ENCODE peak calls at places on chromosomes 2 and 18, in five cellular contexts. One of them, this sample, is unnamed.

GRCh38 chr2:237421542-237422047 is 7.6 kb upstream of the COL6A3 start:
- DNase-seq in GM12865: peak; percentile 78
- DNase-seq in kidney tubule cell: peak; percentile 78
- DNase-seq in tibial nerve: peak; percentile 66
- DNase-seq in germinal center: peak; percentile 66
- DNase-seq in this sample: no peak

GRCh38 chr18:78531637-78532036 is 448.0 kb upstream of the SALL3 start:
- DNase-seq in GM12865: no peak
- DNase-seq in kidney tubule cell: no peak
- DNase-seq in tibial nerve: no peak
- DNase-seq in germinal center: no peak
- DNase-seq in this sample: no peak

GRCh38 chr2:164771897-164772296 is 69.7 kb downstream of the COBLL1 start:
- DNase-seq in GM12865: no peak
- DNase-seq in kidney tubule cell: no peak
- DNase-seq in tibial nerve: no peak
- DNase-seq in germinal center: no peak
- DNase-seq in this sample: no peak

GRCh38 chr18:7941533-7941932 is 374.4 kb downstream of the PTPRM start:
- DNase-seq in GM12865: no peak
- DNase-seq in kidney tubule cell: peak; percentile 52
- DNase-seq in tibial nerve: no peak
- DNase-seq in germinal center: no peak
- DNase-seq in this sample: no peak

GRCh38 chr2:38380397-38381130 is 3.5 kb upstream of the ATL2 start:
- DNase-seq in GM12865: peak; percentile 18
- DNase-seq in kidney tubule cell: no peak
- DNase-seq in tibial nerve: no peak
- DNase-seq in germinal center: no peak
- DNase-seq in this sample: peak; percentile 55

GRCh38 chr2:68426885-68427579 is 40.1 kb downstream of the FBXO48 start:
- DNase-seq in GM12865: peak; percentile 79
- DNase-seq in kidney tubule cell: no peak
- DNase-seq in tibial nerve: no peak
- DNase-seq in germinal center: peak; percentile 27
- DNase-seq in this sample: peak; percentile 71

GRCh38 chr2:151886235-151886634 is 58.0 kb upstream of the ARL5A start:
- DNase-seq in GM12865: no peak
- DNase-seq in kidney tubule cell: peak; percentile 42
- DNase-seq in tibial nerve: no peak
- DNase-seq in germinal center: no peak
- DNase-seq in this sample: no peak

GRCh38 chr2:173272895-173273294 is 81.8 kb upstream of the CDCA7 start:
- DNase-seq in GM12865: no peak
- DNase-seq in kidney tubule cell: no peak
- DNase-seq in tibial nerve: no peak
- DNase-seq in germinal center: no peak
- DNase-seq in this sample: no peak

GRCh38 chr2:138237657-138238384 is 263.7 kb upstream of the SPOPL start:
- DNase-seq in GM12865: no peak
- DNase-seq in kidney tubule cell: no peak
- DNase-seq in tibial nerve: no peak
- DNase-seq in germinal center: no peak
- DNase-seq in this sample: no peak

GRCh38 chr2:227822416-227823003 is 8.9 kb downstream of the CCL20 start:
- DNase-seq in GM12865: no peak
- DNase-seq in kidney tubule cell: peak; percentile 74
- DNase-seq in tibial nerve: no peak
- DNase-seq in germinal center: no peak
- DNase-seq in this sample: no peak

GRCh38 chr2:160467086-160467485 is 26.5 kb downstream of the RBMS1 start:
- DNase-seq in GM12865: no peak
- DNase-seq in kidney tubule cell: no peak
- DNase-seq in tibial nerve: no peak
- DNase-seq in germinal center: no peak
- DNase-seq in this sample: no peak

GRCh38 chr18:74508366-74508765 is 12.2 kb downstream of the CNDP2 start:
- DNase-seq in GM12865: no peak
- DNase-seq in kidney tubule cell: no peak
- DNase-seq in tibial nerve: no peak
- DNase-seq in germinal center: no peak
- DNase-seq in this sample: no peak

GRCh38 chr2:179336782-179337534 is 72.3 kb upstream of the SESTD1 start:
- DNase-seq in GM12865: no peak
- DNase-seq in kidney tubule cell: no peak
- DNase-seq in tibial nerve: no peak
- DNase-seq in germinal center: no peak
- DNase-seq in this sample: no peak

GRCh38 chr2:149098722-149099121 is 60.2 kb downstream of the LYPD6B start:
- DNase-seq in GM12865: no peak
- DNase-seq in kidney tubule cell: peak; percentile 28
- DNase-seq in tibial nerve: no peak
- DNase-seq in germinal center: no peak
- DNase-seq in this sample: no peak

GRCh38 chr18:55405655-55406373 is 182.2 kb downstream of the TCF4 start:
- DNase-seq in GM12865: no peak
- DNase-seq in kidney tubule cell: peak; percentile 82
- DNase-seq in tibial nerve: peak; percentile 72
- DNase-seq in germinal center: no peak
- DNase-seq in this sample: no peak

GRCh38 chr2:71000780-71001591 is 6.3 kb upstream of the TEX261 start:
- DNase-seq in GM12865: peak; percentile 87
- DNase-seq in kidney tubule cell: peak; percentile 71
- DNase-seq in tibial nerve: no peak
- DNase-seq in germinal center: peak; percentile 78
- DNase-seq in this sample: peak; percentile 76

GRCh38 chr2:118668431-118669424 is 178.7 kb downstream of the EN1 start:
- DNase-seq in GM12865: no peak
- DNase-seq in kidney tubule cell: peak; percentile 76
- DNase-seq in tibial nerve: no peak
- DNase-seq in germinal center: no peak
- DNase-seq in this sample: no peak

GRCh38 chr2:175567435-175568061 is 386.0 kb upstream of the ATP5MC3 start:
- DNase-seq in GM12865: no peak
- DNase-seq in kidney tubule cell: no peak
- DNase-seq in tibial nerve: no peak
- DNase-seq in germinal center: no peak
- DNase-seq in this sample: no peak

GRCh38 chr2:186853871-186854435 is 5.0 kb upstream of the ZSWIM2 start:
- DNase-seq in GM12865: no peak
- DNase-seq in kidney tubule cell: peak; percentile 37
- DNase-seq in tibial nerve: no peak
- DNase-seq in germinal center: no peak
- DNase-seq in this sample: no peak

GRCh38 chr2:207083361-207084080 is 82.2 kb downstream of the KLF7 start:
- DNase-seq in GM12865: no peak
- DNase-seq in kidney tubule cell: no peak
- DNase-seq in tibial nerve: no peak
- DNase-seq in germinal center: no peak
- DNase-seq in this sample: no peak

GRCh38 chr2:96143231-96143847 is 1.9 kb downstream of the DUSP2 start:
- DNase-seq in GM12865: no peak
- DNase-seq in kidney tubule cell: no peak
- DNase-seq in tibial nerve: no peak
- DNase-seq in germinal center: no peak
- DNase-seq in this sample: peak; percentile 34

GRCh38 chr2:11466307-11467125 is 555 bp upstream of the E2F6 start:
- DNase-seq in GM12865: peak; percentile 46
- DNase-seq in kidney tubule cell: no peak
- DNase-seq in tibial nerve: no peak
- DNase-seq in germinal center: no peak
- DNase-seq in this sample: no peak

GRCh38 chr2:10971855-10972348 is 60.2 kb downstream of the KCNF1 start:
- DNase-seq in GM12865: no peak
- DNase-seq in kidney tubule cell: no peak
- DNase-seq in tibial nerve: no peak
- DNase-seq in germinal center: no peak
- DNase-seq in this sample: no peak

GRCh38 chr18:9148239-9148552 is 11.6 kb downstream of the ANKRD12 start:
- DNase-seq in GM12865: no peak
- DNase-seq in kidney tubule cell: no peak
- DNase-seq in tibial nerve: no peak
- DNase-seq in germinal center: no peak
- DNase-seq in this sample: no peak

GRCh38 chr2:61793389-61793836 is 60.4 kb downstream of the FAM161A start:
- DNase-seq in GM12865: peak; percentile 87
- DNase-seq in kidney tubule cell: peak; percentile 57
- DNase-seq in tibial nerve: no peak
- DNase-seq in germinal center: peak; percentile 86
- DNase-seq in this sample: peak; percentile 56

GRCh38 chr2:8193146-8193545 is 488.7 kb upstream of the ID2 start:
- DNase-seq in GM12865: no peak
- DNase-seq in kidney tubule cell: no peak
- DNase-seq in tibial nerve: no peak
- DNase-seq in germinal center: no peak
- DNase-seq in this sample: no peak

GRCh38 chr2:234935311-234935710 is 16.5 kb upstream of the SH3BP4 start:
- DNase-seq in GM12865: no peak
- DNase-seq in kidney tubule cell: no peak
- DNase-seq in tibial nerve: no peak
- DNase-seq in germinal center: no peak
- DNase-seq in this sample: no peak

GRCh38 chr2:100281521-100282438 is 40.5 kb downstream of the LONRF2 start:
- DNase-seq in GM12865: no peak
- DNase-seq in kidney tubule cell: no peak
- DNase-seq in tibial nerve: no peak
- DNase-seq in germinal center: no peak
- DNase-seq in this sample: no peak

GRCh38 chr2:237158194-237158593 is 72.5 kb downstream of the COPS8 start:
- DNase-seq in GM12865: no peak
- DNase-seq in kidney tubule cell: no peak
- DNase-seq in tibial nerve: no peak
- DNase-seq in germinal center: no peak
- DNase-seq in this sample: no peak

GRCh38 chr2:84781942-84782716 is 98.8 kb downstream of the TRABD2A start:
- DNase-seq in GM12865: peak; percentile 32
- DNase-seq in kidney tubule cell: peak; percentile 48
- DNase-seq in tibial nerve: no peak
- DNase-seq in germinal center: peak; percentile 48
- DNase-seq in this sample: no peak

GRCh38 chr2:217207387-217208010 is 347.6 kb upstream of the TNP1 start:
- DNase-seq in GM12865: no peak
- DNase-seq in kidney tubule cell: no peak
- DNase-seq in tibial nerve: no peak
- DNase-seq in germinal center: no peak
- DNase-seq in this sample: no peak

GRCh38 chr2:223086360-223086981 is 34.5 kb downstream of the KCNE4 start:
- DNase-seq in GM12865: no peak
- DNase-seq in kidney tubule cell: no peak
- DNase-seq in tibial nerve: no peak
- DNase-seq in germinal center: no peak
- DNase-seq in this sample: no peak

GRCh38 chr2:119792907-119793312 is 33.2 kb downstream of the PTPN4 start:
- DNase-seq in GM12865: no peak
- DNase-seq in kidney tubule cell: no peak
- DNase-seq in tibial nerve: no peak
- DNase-seq in germinal center: no peak
- DNase-seq in this sample: no peak

GRCh38 chr2:234858134-234858533 is 93.7 kb upstream of the SH3BP4 start:
- DNase-seq in GM12865: no peak
- DNase-seq in kidney tubule cell: no peak
- DNase-seq in tibial nerve: no peak
- DNase-seq in germinal center: no peak
- DNase-seq in this sample: no peak

GRCh38 chr2:62297642-62298010 is 101.7 kb downstream of the B3GNT2 start:
- DNase-seq in GM12865: peak; percentile 30
- DNase-seq in kidney tubule cell: no peak
- DNase-seq in tibial nerve: no peak
- DNase-seq in germinal center: no peak
- DNase-seq in this sample: no peak

GRCh38 chr18:49514577-49514976 is 27.5 kb upstream of the C18orf32 start:
- DNase-seq in GM12865: no peak
- DNase-seq in kidney tubule cell: no peak
- DNase-seq in tibial nerve: no peak
- DNase-seq in germinal center: no peak
- DNase-seq in this sample: no peak

GRCh38 chr2:2777213-2777612 is 446.1 kb upstream of the MYT1L start:
- DNase-seq in GM12865: no peak
- DNase-seq in kidney tubule cell: no peak
- DNase-seq in tibial nerve: no peak
- DNase-seq in germinal center: no peak
- DNase-seq in this sample: no peak

GRCh38 chr18:31436825-31437224 is 10.7 kb upstream of the DSG3 start:
- DNase-seq in GM12865: no peak
- DNase-seq in kidney tubule cell: peak; percentile 51
- DNase-seq in tibial nerve: no peak
- DNase-seq in germinal center: no peak
- DNase-seq in this sample: no peak

GRCh38 chr2:143530753-143531152 is 401.5 kb downstream of the ARHGAP15 start:
- DNase-seq in GM12865: no peak
- DNase-seq in kidney tubule cell: no peak
- DNase-seq in tibial nerve: no peak
- DNase-seq in germinal center: no peak
- DNase-seq in this sample: no peak

GRCh38 chr2:9230881-9231280 is 24.3 kb downstream of the ASAP2 start:
- DNase-seq in GM12865: no peak
- DNase-seq in kidney tubule cell: peak; percentile 83
- DNase-seq in tibial nerve: no peak
- DNase-seq in germinal center: no peak
- DNase-seq in this sample: peak; percentile 58